ENCODE peak calls at places on chromosome 3, in eight cellular contexts. One of them, this sample, is unnamed.

GRCh38 chr3:181916018-181916417 is 204.3 kb downstream of the SOX2 start:
- DNase-seq in A172: no peak
- DNase-seq in NCI-H2171: no peak
- DNase-seq in endothelial cell: no peak
- DNase-seq in iris pigment epithelial cell: no peak
- DNase-seq in cardiac fibroblast: no peak
- DNase-seq in stimulated activated CD4-positive, alpha-beta T cell treated with anti-CD3 and anti-CD28 coated beads, Interleukin-4, amount 100 ng/mL, for 48 hours: no peak
- DNase-seq in HFF-Myc: no peak
- DNase-seq in this sample: no peak

GRCh38 chr3:186181901-186182300 is 73.0 kb upstream of the ETV5 start:
- DNase-seq in A172: no peak
- DNase-seq in NCI-H2171: no peak
- DNase-seq in endothelial cell: no peak
- DNase-seq in iris pigment epithelial cell: no peak
- DNase-seq in cardiac fibroblast: no peak
- DNase-seq in stimulated activated CD4-positive, alpha-beta T cell treated with anti-CD3 and anti-CD28 coated beads, Interleukin-4, amount 100 ng/mL, for 48 hours: no peak
- DNase-seq in HFF-Myc: no peak
- DNase-seq in this sample: no peak

GRCh38 chr3:84985795-84986194 is 27.0 kb downstream of the CADM2 start:
- DNase-seq in A172: no peak
- DNase-seq in NCI-H2171: no peak
- DNase-seq in endothelial cell: no peak
- DNase-seq in iris pigment epithelial cell: no peak
- DNase-seq in cardiac fibroblast: no peak
- DNase-seq in stimulated activated CD4-positive, alpha-beta T cell treated with anti-CD3 and anti-CD28 coated beads, Interleukin-4, amount 100 ng/mL, for 48 hours: no peak
- DNase-seq in HFF-Myc: no peak
- DNase-seq in this sample: no peak

GRCh38 chr3:123640311-123641083 is 55.6 kb upstream of the HACD2 start:
- DNase-seq in A172: no peak
- DNase-seq in NCI-H2171: no peak
- DNase-seq in endothelial cell: no peak
- DNase-seq in iris pigment epithelial cell: peak; percentile 50
- DNase-seq in cardiac fibroblast: no peak
- DNase-seq in stimulated activated CD4-positive, alpha-beta T cell treated with anti-CD3 and anti-CD28 coated beads, Interleukin-4, amount 100 ng/mL, for 48 hours: no peak
- DNase-seq in HFF-Myc: no peak
- DNase-seq in this sample: no peak

GRCh38 chr3:129616713-129617112 is 10.2 kb upstream of the PLXND1 start:
- DNase-seq in A172: peak; percentile 71
- DNase-seq in NCI-H2171: no peak
- DNase-seq in endothelial cell: no peak
- DNase-seq in iris pigment epithelial cell: peak; percentile 78
- DNase-seq in cardiac fibroblast: peak; percentile 52
- DNase-seq in stimulated activated CD4-positive, alpha-beta T cell treated with anti-CD3 and anti-CD28 coated beads, Interleukin-4, amount 100 ng/mL, for 48 hours: no peak
- DNase-seq in HFF-Myc: no peak
- DNase-seq in this sample: no peak

GRCh38 chr3:84108442-84108971 is 850.3 kb upstream of the CADM2 start:
- DNase-seq in A172: peak; percentile 86
- DNase-seq in NCI-H2171: no peak
- DNase-seq in endothelial cell: no peak
- DNase-seq in iris pigment epithelial cell: peak; percentile 71
- DNase-seq in cardiac fibroblast: peak; percentile 32
- DNase-seq in stimulated activated CD4-positive, alpha-beta T cell treated with anti-CD3 and anti-CD28 coated beads, Interleukin-4, amount 100 ng/mL, for 48 hours: no peak
- DNase-seq in HFF-Myc: no peak
- DNase-seq in this sample: no peak

GRCh38 chr3:197471221-197472010 is 84.4 kb downstream of the BDH1 start:
- DNase-seq in A172: no peak
- DNase-seq in NCI-H2171: no peak
- DNase-seq in endothelial cell: no peak
- DNase-seq in iris pigment epithelial cell: no peak
- DNase-seq in cardiac fibroblast: no peak
- DNase-seq in stimulated activated CD4-positive, alpha-beta T cell treated with anti-CD3 and anti-CD28 coated beads, Interleukin-4, amount 100 ng/mL, for 48 hours: no peak
- DNase-seq in HFF-Myc: no peak
- DNase-seq in this sample: no peak

GRCh38 chr3:192186508-192186907 is 540.8 kb downstream of the FGF12 start:
- DNase-seq in A172: no peak
- DNase-seq in NCI-H2171: no peak
- DNase-seq in endothelial cell: no peak
- DNase-seq in iris pigment epithelial cell: no peak
- DNase-seq in cardiac fibroblast: no peak
- DNase-seq in stimulated activated CD4-positive, alpha-beta T cell treated with anti-CD3 and anti-CD28 coated beads, Interleukin-4, amount 100 ng/mL, for 48 hours: no peak
- DNase-seq in HFF-Myc: no peak
- DNase-seq in this sample: no peak

GRCh38 chr3:24454862-24455261 is 39.8 kb downstream of the THRB start:
- DNase-seq in A172: no peak
- DNase-seq in NCI-H2171: no peak
- DNase-seq in endothelial cell: no peak
- DNase-seq in iris pigment epithelial cell: no peak
- DNase-seq in cardiac fibroblast: no peak
- DNase-seq in stimulated activated CD4-positive, alpha-beta T cell treated with anti-CD3 and anti-CD28 coated beads, Interleukin-4, amount 100 ng/mL, for 48 hours: no peak
- DNase-seq in HFF-Myc: no peak
- DNase-seq in this sample: no peak